ENCODE peak calls at places on chromosomes 12 and 14, in nine cellular contexts. Q, V, W, L, S, D, P, H and U are unnamed samples.

GRCh38 chr12:65792724-65793123 is 31.6 kb upstream of the HMGA2 start:
- DNase-seq in W (no peak), Q (no peak), V (no peak), L (no peak), H (no peak), P (no peak), D (no peak), S (no peak), U (no peak)

GRCh38 chr14:71324767-71325272 is 417.6 kb downstream of the PCNX1 start:
- DNase-seq in V (peak; percentile 67), D (peak; percentile 30), H (peak; percentile 20), Q (peak; percentile 37), W (no peak), L (peak; percentile 60), P (no peak), S (no peak), U (no peak)

GRCh38 chr14:89578048-89578619 is 161.1 kb upstream of the FOXN3 start:
- DNase-seq in V (no peak), W (no peak), Q (no peak), P (no peak), D (no peak), L (no peak), S (no peak), H (no peak), U (no peak)

GRCh38 chr12:77343291-77343690 is 277.9 kb upstream of the E2F7 start:
- DNase-seq in W (no peak), D (no peak), Q (no peak), P (no peak), V (no peak), S (no peak), H (no peak), L (no peak), U (no peak)

GRCh38 chr12:43459285-43459684 is 92.7 kb downstream of the ADAMTS20 start:
- DNase-seq in H (no peak), S (no peak), L (no peak), W (no peak), V (no peak), Q (no peak), D (no peak), P (no peak), U (no peak)

GRCh38 chr12:67910360-67911292 is 78.6 kb upstream of the IFNG-AS1 start:
- DNase-seq in Q (no peak), H (no peak), V (no peak), L (no peak), S (peak; percentile 87), D (no peak), W (no peak), P (no peak), U (no peak)

GRCh38 chr12:122063691-122064033 is 14.9 kb upstream of the MLXIP start:
- DNase-seq in S (no peak), H (no peak), W (peak; percentile 86), Q (no peak), L (no peak), V (no peak), P (no peak), D (no peak), U (no peak)

GRCh38 chr12:93429448-93429847 is 12.3 kb downstream of the UBE2N start:
- DNase-seq in V (no peak), H (no peak), W (no peak), P (no peak), D (no peak), Q (no peak), S (no peak), L (no peak), U (no peak)

GRCh38 chr12:104478396-104479140 is 21.8 kb downstream of the CHST11 start:
- DNase-seq in H (no peak), L (peak; percentile 90), D (peak; percentile 8), Q (peak; percentile 38), W (no peak), P (no peak), V (peak; percentile 21), S (no peak), U (peak; percentile 63)

GRCh38 chr14:92471919-92472318 is 41.7 kb upstream of the RIN3 start:
- DNase-seq in S (peak; percentile 90), D (no peak), P (peak; percentile 73), Q (peak; percentile 15), W (no peak), L (no peak), H (peak; percentile 84), V (peak; percentile 33), U (peak; percentile 68)

GRCh38 chr12:98406378-98406777 is 109.0 kb upstream of the TMPO start:
- DNase-seq in S (no peak), D (no peak), P (no peak), Q (no peak), W (no peak), V (no peak), L (no peak), H (no peak), U (no peak)

GRCh38 chr14:85131523-85131922 is 398.4 kb upstream of the FLRT2 start:
- DNase-seq in V (no peak), S (no peak), D (no peak), Q (no peak), L (peak; percentile 0), W (peak; percentile 71), H (peak; percentile 54), P (no peak), U (no peak)

GRCh38 chr12:85865905-85866304 is 8.2 kb upstream of the NTS start:
- DNase-seq in P (no peak), S (no peak), W (no peak), Q (no peak), D (no peak), V (no peak), L (no peak), H (no peak), U (no peak)

GRCh38 chr12:6632026-6632978 is 3.5 kb downstream of the LPAR5 start:
- DNase-seq in P (no peak), H (peak; percentile 49), V (peak; percentile 71), L (peak; percentile 96), S (no peak), Q (peak; percentile 53), D (no peak), W (no peak), U (peak; percentile 56)

GRCh38 chr12:6631549-6631961 is 4.2 kb downstream of the LPAR5 start:
- DNase-seq in W (no peak), Q (peak; percentile 87), P (no peak), V (peak; percentile 90), L (peak; percentile 54), S (no peak), H (peak; percentile 55), D (no peak), U (peak; percentile 97)

GRCh38 chr12:6626654-6627283 is 9.0 kb downstream of the LPAR5 start:
- DNase-seq in L (peak; percentile 80), H (no peak), W (no peak), D (no peak), S (no peak), V (no peak), P (no peak), Q (no peak), U (peak; percentile 80)

GRCh38 chr12:6630696-6631095 is 5.1 kb downstream of the LPAR5 start:
- DNase-seq in W (no peak), V (no peak), H (peak; percentile 47), D (no peak), Q (no peak), L (no peak), S (no peak), P (no peak), U (no peak)

DNA sequence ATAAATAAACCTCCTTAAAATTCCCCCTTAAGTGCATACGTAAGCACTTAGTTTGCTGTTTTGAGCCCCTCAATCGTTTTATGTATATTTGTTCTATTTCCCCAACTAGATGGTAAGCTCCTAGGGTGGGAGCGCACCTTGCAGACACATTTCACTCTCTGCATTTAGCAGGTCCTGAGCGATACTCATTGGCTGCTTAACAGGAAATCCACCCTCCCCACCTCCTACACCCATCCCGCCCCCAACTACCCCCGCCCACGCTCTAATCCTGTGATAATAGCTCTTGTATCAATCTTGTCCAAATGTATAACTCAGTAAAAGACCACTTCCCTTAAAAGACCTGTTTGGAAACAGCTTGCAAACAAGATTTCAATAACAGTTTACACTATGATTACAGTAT is 8.2 kb downstream of the LPAR5 start:
- DNase-seq in S (no peak), Q (no peak), P (no peak), D (peak; percentile 42), L (peak; percentile 84), V (no peak), H (no peak), W (no peak), U (no peak)
- H3K4me1 ChIP-seq in S (no peaks in the 10 kb centered on the region), Q (peaks cover 17% of the 10 kb centered on the region), P (peaks cover 47% of the 10 kb centered on the region), D (peaks cover 40% of the 10 kb centered on the region), L (peaks cover 79% of the 10 kb centered on the region), V (peaks cover 9% of the 10 kb centered on the region), H (peaks cover 18% of the 10 kb centered on the region), W (no peaks in the 10 kb centered on the region), U (no peaks in the 10 kb centered on the region)

GRCh38 chr14:22549304-22549962 is 39.6 kb downstream of the DAD1 start:
- DNase-seq in Q (no peak), S (no peak), W (no peak), V (no peak), P (no peak), L (no peak), H (no peak), D (no peak), U (no peak)
- H3K4me1 ChIP-seq in Q (peaks cover 34% of the 10 kb centered on the region), S (no peaks in the 10 kb centered on the region), W (peaks cover 14% of the 10 kb centered on the region), V (no peaks in the 10 kb centered on the region), P (peaks cover 8% of the 10 kb centered on the region), L (peaks cover 83% of the 10 kb centered on the region), H (peaks cover 37% of the 10 kb centered on the region), D (peaks cover 100% of the 10 kb centered on the region), U (no peaks in the 10 kb centered on the region)

GRCh38 chr12:132314516-132315233 is 14.7 kb downstream of the GALNT9 start:
- DNase-seq in Q (no peak), V (no peak), W (no peak), D (no peak), L (no peak), H (no peak), P (no peak), S (no peak), U (no peak)
- H3K4me1 ChIP-seq in Q (no peaks in the 10 kb centered on the region), V (no peaks in the 10 kb centered on the region), W (no peaks in the 10 kb centered on the region), D (no peaks in the 10 kb centered on the region), L (no peaks in the 10 kb centered on the region), H (no peaks in the 10 kb centered on the region), P (no peaks in the 10 kb centered on the region), S (no peaks in the 10 kb centered on the region), U (no peaks in the 10 kb centered on the region)

DNA sequence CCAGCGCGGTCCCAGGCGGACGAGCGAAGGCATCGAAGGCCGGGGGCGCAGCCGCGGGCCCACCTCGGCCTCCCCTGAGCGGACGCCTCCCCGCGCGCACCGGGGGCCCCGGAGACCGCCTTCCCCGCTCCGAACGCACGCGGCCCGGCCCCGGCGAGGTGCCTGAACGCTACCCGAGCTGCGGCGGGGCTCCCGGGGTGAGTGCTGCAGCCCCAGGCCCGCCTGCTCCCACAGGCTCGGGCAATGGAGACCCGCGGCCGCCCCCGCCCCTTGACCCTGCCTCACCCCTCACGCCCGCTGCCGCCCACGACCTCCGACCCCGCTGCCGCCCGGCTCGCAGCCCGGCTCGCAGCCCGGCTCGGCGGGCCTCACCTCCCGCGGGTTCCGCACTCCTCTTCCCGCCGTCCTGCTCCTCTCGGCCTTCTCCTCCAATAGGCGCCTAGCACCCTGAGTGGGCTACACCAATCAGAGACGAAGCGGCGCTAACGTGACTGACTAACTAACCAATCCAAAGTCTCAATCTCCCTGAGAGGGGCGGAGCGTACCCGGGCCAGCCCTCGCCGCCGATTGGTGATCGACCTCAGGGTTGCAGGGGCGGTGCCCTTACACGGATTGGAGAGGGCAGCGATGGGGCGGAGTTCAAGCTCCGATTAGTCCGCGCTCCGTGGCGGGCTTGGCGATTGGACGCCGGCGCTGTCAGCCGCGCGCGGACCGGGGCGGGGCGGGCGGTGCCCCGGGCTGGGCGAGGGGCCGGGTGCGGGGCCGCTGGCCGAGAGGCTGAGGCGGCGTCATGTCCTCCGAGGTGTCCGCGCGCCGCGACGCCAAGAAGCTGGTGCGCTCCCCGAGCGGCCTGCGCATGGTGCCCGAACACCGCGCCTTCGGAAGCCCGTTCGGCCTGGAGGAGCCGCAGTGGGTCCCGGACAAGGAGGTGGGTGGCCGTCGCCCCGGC is at the start of the genes XRCC3 and ZFYVE21:
- DNase-seq in H (peak; percentile 100), V (peak; percentile 100), L (peak; percentile 99), W (peak; percentile 100), Q (peak; percentile 100), P (peak; percentile 98), D (peak; percentile 99), S (peak; percentile 100), U (peak; percentile 100)
- H3K4me1 ChIP-seq in H (peaks cover 16% of the 10 kb centered on the region), V (peaks cover 11% of the 10 kb centered on the region), L (peaks cover 57% of the 10 kb centered on the region), W (peaks cover 54% of the 10 kb centered on the region), Q (peaks cover 59% of the 10 kb centered on the region), P (peaks cover 36% of the 10 kb centered on the region), D (peaks cover 18% of the 10 kb centered on the region), S (peaks cover 24% of the 10 kb centered on the region), U (no peaks in the 10 kb centered on the region)